ENCODE peak calls at places on chromosomes 7 and 10, in nine cellular contexts. D is lower lobe of right lung; P is uterus; Z is colonic mucosa; U is RWPE1; C is transverse colon; I is right cardiac atrium; H is H1; O is CD8-positive, alpha-beta memory T cell. J is an unnamed sample.

GRCh38 chr7:99737726-99738125 is 2.7 kb upstream of the CYP3A7 start:
- DNase-seq in D (no peak), P (no peak), Z (no peak), U (peak; percentile 66), C (no peak), I (no peak), H (no peak), O (no peak), J (no peak)

GRCh38 chr7:83429493-83429892 is 219.4 kb downstream of the SEMA3E start:
- DNase-seq in D (no peak), P (no peak), Z (no peak), U (no peak), C (no peak), I (no peak), H (no peak), O (no peak), J (no peak)

GRCh38 chr10:117537904-117538524 is 4.5 kb upstream of the EMX2 start:
- DNase-seq in D (no peak), P (no peak), Z (no peak), U (no peak), C (no peak), I (no peak), H (no peak), O (no peak), J (no peak)

GRCh38 chr7:22477876-22478450 is 22.0 kb downstream of the STEAP1B start:
- DNase-seq in D (no peak), P (no peak), Z (no peak), U (no peak), C (no peak), I (no peak), H (no peak), O (no peak), J (no peak)

GRCh38 chr10:60137292-60137992 is 231.1 kb upstream of the CCDC6 start:
- DNase-seq in D (no peak), P (no peak), Z (no peak), U (no peak), C (no peak), I (no peak), H (no peak), O (no peak), J (no peak)

GRCh38 chr7:93198472-93198871 is 27.8 kb downstream of the HEPACAM2 start:
- DNase-seq in D (no peak), P (no peak), Z (no peak), U (no peak), C (no peak), I (no peak), H (no peak), O (no peak), J (no peak)

GRCh38 chr10:29026065-29026797 is 262.6 kb upstream of the LYZL1 start:
- DNase-seq in D (no peak), P (no peak), Z (no peak), U (no peak), C (no peak), I (no peak), H (peak; percentile 58), O (no peak), J (no peak)

GRCh38 chr10:3408603-3409365 is 236.2 kb upstream of the PITRM1 start:
- DNase-seq in D (no peak), P (no peak), Z (no peak), U (no peak), C (no peak), I (no peak), H (no peak), O (no peak), J (no peak)

GRCh38 chr10:110460111-110460809 is 37.4 kb upstream of the DUSP5 start:
- DNase-seq in D (no peak), P (no peak), Z (no peak), U (no peak), C (peak; percentile 42), I (peak; percentile 75), H (no peak), O (peak; percentile 20), J (no peak)

GRCh38 chr7:83468251-83468739 is 180.6 kb downstream of the SEMA3E start:
- DNase-seq in D (peak; percentile 59), P (peak; percentile 22), Z (peak; percentile 54), U (peak; percentile 89), C (peak; percentile 48), I (peak; percentile 65), H (no peak), O (no peak), J (peak; percentile 24)

GRCh38 chr10:34506773-34507172 is 308.3 kb downstream of the PARD3 start:
- DNase-seq in D (no peak), P (no peak), Z (no peak), U (no peak), C (no peak), I (no peak), H (no peak), O (no peak), J (no peak)

GRCh38 chr7:5495581-5496375 is 72.1 kb upstream of the TNRC18 start:
- DNase-seq in D (no peak), P (peak; percentile 61), Z (no peak), U (no peak), C (peak; percentile 57), I (peak; percentile 91), H (no peak), O (no peak), J (no peak)

GRCh38 chr10:3763035-3763456 is 22.0 kb downstream of the KLF6 start:
- DNase-seq in D (no peak), P (no peak), Z (peak; percentile 46), U (peak; percentile 92), C (peak; percentile 45), I (no peak), H (no peak), O (no peak), J (no peak)

GRCh38 chr7:29277436-29278215 is 83.1 kb downstream of the CHN2 start:
- DNase-seq in D (no peak), P (no peak), Z (no peak), U (no peak), C (no peak), I (no peak), H (peak; percentile 22), O (no peak), J (no peak)

GRCh38 chr7:141418087-141418486 is 133.1 kb upstream of the AGK start:
- DNase-seq in D (no peak), P (no peak), Z (no peak), U (no peak), C (no peak), I (no peak), H (no peak), O (no peak), J (no peak)

GRCh38 chr7:25850730-25851129 is 301.3 kb upstream of the NFE2L3 start:
- DNase-seq in D (no peak), P (no peak), Z (no peak), U (no peak), C (no peak), I (no peak), H (no peak), O (no peak), J (no peak)

GRCh38 chr7:25849361-25850184 is 302.4 kb upstream of the NFE2L3 start:
- DNase-seq in D (no peak), P (peak; percentile 69), Z (no peak), U (no peak), C (no peak), I (peak; percentile 62), H (no peak), O (no peak), J (peak; percentile 44)

GRCh38 chr7:25852249-25852994 is 299.6 kb upstream of the NFE2L3 start:
- DNase-seq in D (no peak), P (peak; percentile 88), Z (peak; percentile 75), U (no peak), C (peak; percentile 79), I (peak; percentile 81), H (peak; percentile 79), O (no peak), J (peak; percentile 40)

GRCh38 chr7:25852995-25853713 is 298.8 kb upstream of the NFE2L3 start:
- DNase-seq in D (no peak), P (no peak), Z (no peak), U (no peak), C (no peak), I (no peak), H (no peak), O (no peak), J (no peak)

GRCh38 chr7:25851332-25852248 is 300.4 kb upstream of the NFE2L3 start:
- DNase-seq in D (peak; percentile 78), P (peak; percentile 93), Z (peak; percentile 95), U (peak; percentile 69), C (peak; percentile 91), I (peak; percentile 91), H (peak; percentile 91), O (no peak), J (peak; percentile 89)
- H3K27ac ChIP-seq in D (peak overlapping the region; percentile 61), P (peak overlapping the region; percentile 97), Z (peak overlapping the region; percentile 44), U (no peak overlapping the region), C (peak overlapping the region; percentile 87), I (no peak overlapping the region), H (no peak overlapping the region), O (no peak overlapping the region), J (peak overlapping the region; percentile 68)

DNA sequence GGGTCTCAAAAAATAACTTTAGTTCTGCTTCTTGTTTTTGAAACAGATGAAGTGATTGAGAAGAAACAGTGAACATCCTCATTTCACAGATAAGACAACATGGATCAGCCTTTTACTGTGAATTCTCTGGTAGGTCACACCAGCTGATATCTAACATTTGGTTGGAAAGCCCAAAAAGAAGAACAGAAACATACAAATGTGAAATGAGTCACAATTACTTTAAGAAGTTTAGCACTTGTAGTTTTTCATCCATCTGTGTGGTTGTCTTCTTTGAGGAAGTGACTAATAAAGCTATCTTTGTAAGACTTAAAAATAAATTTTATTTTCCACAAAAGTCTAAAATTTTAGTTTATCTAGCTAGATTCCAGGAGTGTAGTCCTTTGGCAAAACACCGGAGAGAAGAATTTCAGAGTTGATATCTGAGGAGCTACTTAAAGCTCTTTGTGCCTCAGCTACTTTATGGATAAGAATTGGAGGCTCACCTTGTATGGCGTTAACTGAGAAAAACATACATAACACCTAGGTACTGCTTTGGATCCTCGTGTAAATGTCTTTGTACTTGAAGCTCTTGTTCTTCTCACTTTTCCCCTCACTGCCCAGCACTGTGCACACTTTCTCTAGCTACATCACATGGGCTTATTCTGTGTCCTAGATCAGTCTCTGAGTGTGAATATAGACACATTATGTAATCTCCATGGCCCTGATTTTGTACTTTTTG is 21.7 kb downstream of the STAMBPL1 start:
- DNase-seq in D (no peak), P (no peak), Z (no peak), U (no peak), C (no peak), I (no peak), H (no peak), O (no peak), J (no peak)
- H3K27ac ChIP-seq in D (no peak overlapping the region), P (no peak overlapping the region), Z (peak overlapping the region; percentile 76), U (no peak overlapping the region), C (peak overlapping the region; percentile 68), I (no peak overlapping the region), H (no peak overlapping the region), O (no peak overlapping the region), J (no peak overlapping the region)

DNA sequence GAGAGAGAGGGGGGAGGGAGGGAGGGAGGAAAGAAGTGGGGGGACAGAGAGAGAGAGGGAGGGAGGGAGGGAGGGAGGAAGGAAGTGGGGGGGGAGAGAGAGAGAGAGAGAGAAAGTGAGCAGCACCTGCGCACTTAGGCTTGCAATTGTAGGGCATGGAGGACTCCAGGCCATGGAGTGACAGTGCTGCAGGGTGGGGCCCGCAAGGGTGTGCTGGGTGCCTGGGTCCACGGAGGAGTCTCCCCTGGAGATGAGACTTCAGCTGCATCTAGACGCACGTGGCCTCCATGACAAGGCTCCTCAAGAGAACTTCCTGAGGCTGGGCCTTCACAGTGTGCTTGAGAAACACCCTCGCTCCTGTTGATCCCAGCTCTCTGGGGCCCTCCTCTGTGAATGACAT is 44.5 kb downstream of the CLRN3 start:
- DNase-seq in D (no peak), P (no peak), Z (no peak), U (no peak), C (no peak), I (no peak), H (no peak), O (no peak), J (no peak)
- H3K27ac ChIP-seq in D (no peak overlapping the region), P (no peak overlapping the region), Z (no peak overlapping the region), U (no peak overlapping the region), C (no peak overlapping the region), I (no peak overlapping the region), H (no peak overlapping the region), O (no peak overlapping the region), J (no peak overlapping the region)

GRCh38 chr7:107971613-107972012 is 31.3 kb downstream of the LAMB1 start:
- DNase-seq in D (peak; percentile 65), P (peak; percentile 51), Z (no peak), U (no peak), C (no peak), I (peak; percentile 69), H (no peak), O (no peak), J (no peak)
- H3K27ac ChIP-seq in D (peak overlapping the region; percentile 42), P (peak overlapping the region; percentile 79), Z (peak overlapping the region; percentile 29), U (peak overlapping the region; percentile 87), C (peak overlapping the region; percentile 74), I (peak overlapping the region; percentile 25), H (no peak overlapping the region), O (no peak overlapping the region), J (no peak overlapping the region)

J was measured in ovary.